ENCODE peak calls at places on chromosome 15, in five cellular contexts. R is HepG2, U is SK-N-SH, F is K562, N is GM12878. L is an unnamed sample.

GRCh38 chr15:36653851-36654250 is 74.4 kb downstream of the CDIN1 start:
- DNase-seq in U (no peak), F (no peak), R (no peak), N (no peak), L (no peak)

GRCh38 chr15:92273732-92274131 is 119.9 kb upstream of the ST8SIA2 start:
- DNase-seq in F (no peak), U (peak), N (no peak), R (no peak), L (no peak)

GRCh38 chr15:46280753-46281521 is 646.1 kb downstream of the SQOR start:
- DNase-seq in F (no peak), U (peak), R (no peak), N (no peak), L (no peak)

GRCh38 chr15:72200395-72201237 is 3.0 kb upstream of the GRAMD2A start:
- DNase-seq in R (no peak), F (no peak), U (no peak), N (no peak), L (no peak)

GRCh38 chr15:29835301-29835700 is 13.0 kb upstream of the TJP1 start:
- DNase-seq in R (no peak), N (no peak), U (no peak), F (no peak), L (no peak)

GRCh38 chr15:99440551-99441426 is 125.0 kb upstream of the MEF2A start:
- DNase-seq in F (peak), N (no peak), R (no peak), U (peak), L (no peak)

GRCh38 chr15:75641176-75641498 is 1.1 kb upstream of the IMP3 start:
- DNase-seq in N (no peak), R (no peak), U (no peak), F (no peak), L (no peak)

GRCh38 chr15:60844431-60845174 is 365.7 kb upstream of the ICE2 start:
- DNase-seq in U (no peak), F (no peak), R (no peak), N (no peak), L (no peak)

GRCh38 chr15:96947296-96947695 is 616.8 kb downstream of the NR2F2 start:
- DNase-seq in R (no peak), F (no peak), U (no peak), N (no peak), L (no peak)

GRCh38 chr15:66614456-66615174 is 48.8 kb upstream of the LCTL start:
- DNase-seq in N (no peak), F (no peak), R (no peak), U (no peak), L (peak)

GRCh38 chr15:82891025-82891390 is 61.5 kb downstream of the HOMER2 start:
- DNase-seq in F (no peak), R (no peak), N (no peak), U (no peak), L (no peak)

GRCh38 chr15:57329582-57330367 is 46.5 kb upstream of the CGNL1 start:
- DNase-seq in F (peak), N (no peak), U (no peak), R (no peak), L (no peak)

GRCh38 chr15:29382862-29383261 is 113.2 kb upstream of the NSMCE3 start:
- DNase-seq in R (no peak), N (no peak), U (no peak), F (no peak), L (no peak)

GRCh38 chr15:85759391-85759790 is 35.3 kb downstream of the KLHL25 start:
- DNase-seq in R (no peak), N (no peak), F (no peak), U (peak), L (no peak)

GRCh38 chr15:79198461-79198860 is 84.1 kb upstream of the ANKRD34C start:
- DNase-seq in F (no peak), U (no peak), N (no peak), R (no peak), L (no peak)

GRCh38 chr15:69881760-69882159 is 216.0 kb downstream of the TLE3 start:
- DNase-seq in U (no peak), N (peak), R (no peak), F (no peak), L (no peak)

GRCh38 chr15:57376695-57377477 is 581 bp downstream of the CGNL1 start:
- DNase-seq in U (no peak), R (peak), N (no peak), F (no peak), L (no peak)

GRCh38 chr15:76191539-76192244 is 119.6 kb downstream of the ETFA start:
- DNase-seq in N (no peak), R (no peak), U (no peak), F (no peak), L (no peak)

GRCh38 chr15:91263632-91264477 is 163.8 kb downstream of the SV2B start:
- DNase-seq in R (no peak), N (no peak), U (no peak), F (no peak), L (no peak)

GRCh38 chr15:28037969-28038640 is 61.0 kb downstream of the OCA2 start:
- DNase-seq in N (no peak), F (no peak), R (peak), U (no peak), L (no peak)

GRCh38 chr15:32994810-32995424 is 199.6 kb downstream of the FMN1 start:
- DNase-seq in U (peak), F (peak), R (peak), N (no peak), L (no peak)

GRCh38 chr15:67674983-67675382 is 132.5 kb downstream of the MAP2K5 start:
- DNase-seq in F (no peak), N (no peak), R (no peak), U (no peak), L (no peak)

GRCh38 chr15:73985101-73985873 is 6.8 kb downstream of the STOML1 start:
- DNase-seq in F (no peak), R (no peak), U (no peak), N (no peak), L (no peak)

GRCh38 chr15:96344706-96345559 is 14.4 kb downstream of the NR2F2 start:
- DNase-seq in R (no peak), F (no peak), U (no peak), N (no peak), L (no peak)

GRCh38 chr15:91491131-91491950 is 362.2 kb upstream of the SLCO3A1 start:
- DNase-seq in U (no peak), R (no peak), F (no peak), N (no peak), L (no peak)

GRCh38 chr15:84824260-84824690 is 7.1 kb downstream of the ALPK3 start:
- DNase-seq in U (no peak), R (peak), N (no peak), F (no peak), L (no peak)

GRCh38 chr15:44066211-44066827 is 128.8 kb downstream of the FRMD5 start:
- DNase-seq in R (peak), F (peak), U (peak), N (peak), L (peak)

GRCh38 chr15:49083471-49084284 is 37.4 kb upstream of the SECISBP2L start:
- DNase-seq in U (no peak), R (no peak), N (no peak), F (no peak), L (no peak)

GRCh38 chr15:59247364-59247763 is 40.7 kb downstream of the LDHAL6B start:
- DNase-seq in U (peak), N (no peak), R (peak), F (peak), L (peak)

GRCh38 chr15:70246623-70247200 is 149.0 kb upstream of the TLE3 start:
- DNase-seq in F (no peak), U (no peak), N (no peak), R (no peak), L (no peak)

GRCh38 chr15:32671339-32672325 is 30.1 kb downstream of the SCG5 start:
- DNase-seq in N (no peak), R (no peak), U (no peak), F (no peak), L (no peak)

GRCh38 chr15:55915876-55916567 is 77.4 kb downstream of the NEDD4 start:
- DNase-seq in N (no peak), U (no peak), F (no peak), R (no peak), L (no peak)

GRCh38 chr15:87753539-87753938 is 503.0 kb downstream of the NTRK3 start:
- DNase-seq in U (no peak), N (no peak), F (peak), R (no peak), L (no peak)

GRCh38 chr15:85124173-85124572 is 142.5 kb downstream of the PDE8A start:
- DNase-seq in U (no peak), R (no peak), F (no peak), N (no peak), L (no peak)

GRCh38 chr15:78879517-78880241 is 7.0 kb downstream of the MORF4L1 start:
- DNase-seq in N (no peak), F (no peak), U (no peak), R (no peak), L (no peak)

GRCh38 chr15:39585871-39586301 is 5.0 kb downstream of the THBS1 start:
- DNase-seq in U (no peak), R (no peak), N (no peak), F (no peak), L (no peak)

GRCh38 chr15:39583586-39584265 is 2.8 kb downstream of the THBS1 start:
- DNase-seq in N (no peak), U (peak), F (peak), R (peak), L (peak)

GRCh38 chr15:39585394-39585841 is 4.5 kb downstream of the THBS1 start:
- DNase-seq in U (no peak), F (no peak), R (no peak), N (no peak), L (no peak)

GRCh38 chr15:39584266-39584659 is 3.4 kb downstream of the THBS1 start:
- DNase-seq in U (no peak), R (no peak), F (no peak), N (no peak), L (no peak)

DNA sequence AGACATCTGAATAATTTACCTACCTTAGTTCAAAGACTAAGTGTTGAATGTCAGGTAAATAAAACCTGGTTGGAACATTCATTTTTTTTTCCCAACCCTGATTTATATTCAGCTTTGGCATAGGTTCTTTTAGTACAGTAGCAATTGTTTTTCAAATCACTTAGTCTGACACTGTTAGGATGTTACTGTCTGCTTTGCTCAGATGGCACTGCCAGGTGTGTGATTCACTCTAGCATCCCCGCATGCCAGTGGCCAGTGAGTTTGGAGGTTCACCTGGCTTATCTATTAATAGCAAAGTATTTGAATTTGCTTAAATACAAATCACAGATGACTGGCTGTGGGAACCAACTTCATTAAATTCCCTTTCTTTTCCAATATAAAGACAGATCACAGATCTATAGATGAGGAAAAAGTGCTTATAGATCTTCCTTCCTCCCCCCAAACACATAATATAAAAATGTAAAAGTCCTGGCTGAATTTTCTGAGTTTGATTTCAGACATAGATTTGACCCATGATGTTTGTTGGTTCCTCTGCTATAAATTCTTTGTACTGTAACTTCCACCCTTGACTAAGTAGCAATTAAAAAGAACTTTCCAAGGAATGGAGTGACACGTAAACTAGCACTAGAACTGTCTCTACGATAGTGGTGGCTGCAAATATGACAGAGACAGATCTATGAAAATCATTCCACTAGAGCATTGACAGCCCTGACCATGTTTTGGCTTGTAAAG is 3.9 kb downstream of the THBS1 start:
- DNase-seq in R (no peak), F (no peak), U (no peak), N (no peak), L (no peak)
- TF ChIP-seq GABPA in R (no peak), F (no peak), U (no peak), N (no peak), L (no peak)

DNA sequence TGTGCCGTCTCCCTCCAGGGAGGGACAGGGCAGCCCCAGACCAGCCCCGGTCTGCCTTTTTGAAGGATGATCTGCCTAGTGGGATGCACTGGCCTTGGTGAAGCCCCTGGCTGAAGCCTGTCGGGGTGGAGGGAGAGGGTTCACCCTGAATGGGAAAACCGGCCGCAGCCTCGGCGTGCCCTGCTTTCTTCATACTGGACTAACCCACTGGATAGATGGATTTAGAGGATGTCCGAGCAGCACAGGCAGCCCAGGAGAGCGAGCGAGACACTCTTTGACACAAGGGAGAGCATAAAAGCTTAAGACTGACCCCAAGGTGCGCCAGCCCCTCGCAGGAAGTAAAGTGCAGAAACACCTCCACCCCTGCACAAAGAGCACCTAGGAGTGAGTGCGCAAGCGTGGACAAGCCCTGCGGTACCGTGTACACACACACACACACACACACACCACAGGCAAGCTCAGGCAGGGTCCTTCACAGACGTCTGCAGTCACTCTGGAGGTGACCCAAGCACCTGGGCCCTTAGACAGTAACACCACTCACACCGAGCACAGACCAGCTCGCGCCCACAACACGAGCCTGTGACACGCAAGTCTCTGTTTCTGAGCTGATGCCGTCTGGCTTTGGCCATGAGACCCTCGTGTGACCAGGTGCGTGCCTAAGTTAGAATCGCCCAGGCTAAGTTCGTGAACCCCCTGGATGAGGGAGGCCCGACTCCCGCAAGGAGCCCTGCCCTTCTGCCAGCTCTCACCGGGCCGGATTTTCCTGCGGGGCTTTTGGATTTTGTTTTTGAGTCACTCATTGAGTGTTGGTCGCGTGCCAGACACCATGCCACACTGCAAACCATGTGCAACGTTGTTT is 11.3 kb downstream of the SEMA4B start:
- DNase-seq in R (no peak), N (no peak), U (no peak), F (no peak), L (no peak)
- TF ChIP-seq REST in R (no peak), N (no peak), U (no peak), F (no peak), L (no peak)

DNA sequence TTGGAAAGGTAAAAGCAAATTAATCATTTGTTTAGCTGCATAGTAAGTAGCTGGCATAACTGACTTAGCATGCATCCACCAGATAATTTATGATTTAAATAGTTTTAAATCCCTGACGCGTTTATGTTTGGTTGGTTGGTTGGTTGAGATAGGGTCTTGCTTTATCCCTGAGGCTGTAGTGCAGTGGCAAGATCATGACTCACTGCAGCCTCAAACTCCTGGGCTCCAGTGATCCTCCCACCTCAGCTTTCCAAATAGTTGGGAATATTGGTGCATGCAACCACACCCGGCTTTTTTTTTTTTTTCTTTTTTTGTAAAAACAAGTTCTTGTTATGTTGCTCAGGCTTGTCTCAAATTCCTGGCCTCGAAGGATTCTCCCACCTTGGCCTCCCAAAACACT is 263.4 kb downstream of the MCTP2 start:
- DNase-seq in N (no peak), R (no peak), U (no peak), F (no peak), L (no peak)
- TF ChIP-seq GABPA in N (no peak), R (no peak), U (no peak), F (no peak), L (no peak)

GRCh38 chr15:25708391-25708790 is 154.7 kb downstream of the ATP10A start:
- DNase-seq in R (no peak), N (no peak), F (no peak), U (no peak), L (no peak)

GRCh38 chr15:25703726-25704125 is 159.4 kb downstream of the ATP10A start:
- DNase-seq in N (no peak), F (no peak), R (no peak), U (no peak), L (no peak)

GRCh38 chr15:25707656-25708365 is 155.3 kb downstream of the ATP10A start:
- DNase-seq in U (no peak), R (no peak), F (no peak), N (no peak), L (no peak)

GRCh38 chr15:25705430-25706115 is 157.6 kb downstream of the ATP10A start:
- DNase-seq in N (no peak), U (no peak), F (no peak), R (no peak), L (no peak)

DNA sequence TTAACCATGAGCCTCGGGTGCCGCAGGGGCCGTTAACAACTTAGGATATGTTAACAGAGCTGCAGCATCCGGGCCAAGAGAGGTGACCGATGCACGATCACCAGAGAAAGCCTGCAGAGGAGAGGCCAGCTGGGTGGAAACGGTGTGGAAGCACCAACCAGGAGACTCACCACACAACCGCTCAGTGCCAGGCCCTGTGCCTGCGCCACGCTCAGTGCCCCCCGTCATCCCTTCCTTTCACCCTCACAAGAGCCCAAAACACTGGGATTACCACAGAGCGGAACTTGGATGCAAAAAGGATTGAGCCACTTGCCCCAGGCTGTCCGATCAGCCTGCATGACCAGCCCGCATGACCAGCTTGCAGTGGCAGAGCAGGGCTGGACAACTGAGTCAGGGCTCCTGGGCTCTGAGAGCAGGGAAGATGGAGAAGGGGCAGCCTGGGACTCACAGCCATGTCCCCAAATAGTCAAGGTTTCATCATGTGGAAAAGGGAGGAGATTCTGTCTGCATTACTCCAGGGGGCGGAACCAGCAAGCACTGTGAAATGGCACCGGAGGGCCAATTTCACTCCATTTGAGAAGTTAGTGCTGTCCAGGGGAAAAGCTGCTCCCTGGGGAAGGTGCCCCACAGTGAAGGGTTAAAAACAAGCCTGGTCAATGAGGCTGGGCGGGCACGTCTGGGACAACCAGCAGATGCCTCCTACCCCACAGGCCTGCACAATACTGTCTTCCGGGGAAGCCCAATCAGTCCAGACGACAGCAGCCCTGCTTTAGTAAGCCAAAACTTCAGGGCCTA is 156.8 kb downstream of the ATP10A start:
- DNase-seq in F (no peak), N (no peak), R (no peak), U (no peak), L (no peak)
- TF ChIP-seq REST in F (no peak), N (no peak), R (no peak), U (no peak), L (no peak)

GRCh38 chr15:63054281-63054683 is 11.7 kb downstream of the TPM1 start:
- DNase-seq in N (no peak), U (no peak), F (no peak), R (no peak), L (no peak)

GRCh38 chr15:63059075-63059474 is 16.5 kb downstream of the TPM1 start:
- DNase-seq in U (no peak), N (no peak), R (no peak), F (no peak), L (no peak)

GRCh38 chr15:63057454-63058335 is 15.1 kb downstream of the TPM1 start:
- DNase-seq in F (no peak), U (no peak), R (no peak), N (no peak), L (no peak)

GRCh38 chr15:63054985-63055384 is 12.4 kb downstream of the TPM1 start:
- DNase-seq in U (peak), R (no peak), N (no peak), F (no peak), L (no peak)

GRCh38 chr15:63056843-63057242 is 14.3 kb downstream of the TPM1 start:
- DNase-seq in U (no peak), N (no peak), F (no peak), R (no peak), L (no peak)
- TF ChIP-seq GABPA in U (no peak), N (no peak), F (no peak), R (no peak), L (no peak)

L was measured in HL-60.